ENCODE peak calls at places on chromosomes 4 and X, in six cellular contexts. A, K, L, F, R and V are unnamed samples.

GRCh38 chrX:119459181-119459580 is 9.1 kb upstream of the SLC25A5 start:
- DNase-seq in R (no peak), K (no peak), A (no peak), L (no peak), F (peak; percentile 19), V (no peak)

GRCh38 chr4:173169428-173170209 is 1.0 kb downstream of the GALNT7 start:
- DNase-seq in A (peak; percentile 76), L (peak; percentile 76), K (peak; percentile 67), F (peak; percentile 74), R (peak; percentile 63), V (peak; percentile 55)

GRCh38 chr4:185805979-185806378 is 6.0 kb downstream of the SORBS2 start:
- DNase-seq in A (no peak), R (no peak), L (no peak), K (no peak), F (no peak), V (no peak)

GRCh38 chrX:149513713-149514427 is 8.8 kb upstream of the IDS start:
- DNase-seq in L (no peak), K (no peak), A (no peak), F (no peak), R (no peak), V (no peak)

GRCh38 chr4:60879135-60879701 is 320.9 kb upstream of the ADGRL3 start:
- DNase-seq in L (no peak), K (no peak), F (no peak), A (no peak), R (no peak), V (no peak)

GRCh38 chr4:128596844-128597243 is 212.7 kb upstream of the JADE1 start:
- DNase-seq in L (no peak), K (no peak), F (no peak), R (no peak), A (no peak), V (no peak)

GRCh38 chr4:94126669-94127068 is 81.0 kb upstream of the SMARCAD1 start:
- DNase-seq in L (no peak), F (no peak), R (no peak), K (no peak), A (no peak), V (no peak)

GRCh38 chr4:140090215-140090731 is 63.7 kb downstream of the MAML3 start:
- DNase-seq in L (no peak), A (no peak), R (no peak), K (no peak), F (no peak), V (no peak)

GRCh38 chr4:10299601-10300000 is 157.6 kb downstream of the ZNF518B start:
- DNase-seq in F (no peak), K (no peak), A (no peak), L (no peak), R (no peak), V (no peak)

GRCh38 chr4:40307627-40308497 is 27.3 kb upstream of the CHRNA9 start:
- DNase-seq in R (peak; percentile 33), A (no peak), F (peak; percentile 86), L (no peak), K (no peak), V (peak; percentile 37)

GRCh38 chr4:172104534-172104933 is 291.3 kb downstream of the GALNTL6 start:
- DNase-seq in R (no peak), L (no peak), K (no peak), F (no peak), A (no peak), V (no peak)

GRCh38 chr4:17480530-17480929 is 31.4 kb downstream of the QDPR start:
- DNase-seq in R (peak; percentile 18), K (no peak), F (no peak), L (no peak), A (no peak), V (no peak)

GRCh38 chr4:183366436-183366835 is 44.2 kb upstream of the CLDN24 start:
- DNase-seq in F (no peak), R (no peak), L (peak; percentile 11), K (no peak), A (peak; percentile 37), V (no peak)

GRCh38 chr4:13980317-13980716 is 352.8 kb upstream of the BOD1L1 start:
- DNase-seq in F (no peak), L (no peak), K (no peak), A (no peak), R (no peak), V (no peak)

GRCh38 chr4:110622841-110623709 is at the start of gene PITX2:
- DNase-seq in A (no peak), R (peak; percentile 51), K (peak; percentile 36), L (peak; percentile 95), F (no peak), V (no peak)

GRCh38 chr4:186458050-186458449 is 97.3 kb downstream of the MTNR1A start:
- DNase-seq in F (no peak), K (no peak), A (no peak), R (no peak), L (no peak), V (no peak)

GRCh38 chrX:29215251-29215650 is 628.0 kb downstream of the IL1RAPL1 start:
- DNase-seq in K (no peak), L (no peak), F (no peak), A (no peak), R (no peak), V (no peak)

GRCh38 chrX:43633757-43634156 is 22.3 kb upstream of the MAOA start:
- DNase-seq in L (no peak), R (no peak), F (no peak), K (no peak), A (no peak), V (no peak)

GRCh38 chrX:39764441-39764914 is 333.3 kb downstream of the BCOR start:
- DNase-seq in K (no peak), L (no peak), R (no peak), A (no peak), F (no peak), V (no peak)

GRCh38 chr4:26055855-26056254 is 141.8 kb downstream of the SMIM20 start:
- DNase-seq in L (no peak), K (no peak), R (no peak), A (no peak), F (no peak), V (no peak)

GRCh38 chr4:130760246-130760645 is 1664.3 kb downstream of the C4orf33 start:
- DNase-seq in F (no peak), K (no peak), A (no peak), R (no peak), L (no peak), V (no peak)

GRCh38 chrX:65677954-65678469 is 10.6 kb downstream of the MSN start:
- DNase-seq in A (peak; percentile 79), L (no peak), F (no peak), R (peak; percentile 76), K (peak; percentile 60), V (no peak)

GRCh38 chr4:88064410-88064809 is 57.0 kb downstream of the PKD2 start:
- DNase-seq in L (no peak), K (no peak), F (no peak), R (no peak), A (no peak), V (no peak)

GRCh38 chr4:8336412-8337075 is 67.0 kb downstream of the HTRA3 start:
- DNase-seq in K (no peak), F (no peak), R (no peak), A (no peak), L (no peak), V (no peak)

GRCh38 chrX:47605024-47605423 is 14.6 kb downstream of the SYN1 start:
- DNase-seq in A (no peak), R (no peak), K (no peak), L (peak; percentile 10), F (no peak), V (no peak)

GRCh38 chrX:125202486-125203378 is 116.9 kb upstream of the TEX13C start:
- DNase-seq in F (no peak), R (no peak), A (no peak), L (peak; percentile 51), K (no peak), V (no peak)

DNA sequence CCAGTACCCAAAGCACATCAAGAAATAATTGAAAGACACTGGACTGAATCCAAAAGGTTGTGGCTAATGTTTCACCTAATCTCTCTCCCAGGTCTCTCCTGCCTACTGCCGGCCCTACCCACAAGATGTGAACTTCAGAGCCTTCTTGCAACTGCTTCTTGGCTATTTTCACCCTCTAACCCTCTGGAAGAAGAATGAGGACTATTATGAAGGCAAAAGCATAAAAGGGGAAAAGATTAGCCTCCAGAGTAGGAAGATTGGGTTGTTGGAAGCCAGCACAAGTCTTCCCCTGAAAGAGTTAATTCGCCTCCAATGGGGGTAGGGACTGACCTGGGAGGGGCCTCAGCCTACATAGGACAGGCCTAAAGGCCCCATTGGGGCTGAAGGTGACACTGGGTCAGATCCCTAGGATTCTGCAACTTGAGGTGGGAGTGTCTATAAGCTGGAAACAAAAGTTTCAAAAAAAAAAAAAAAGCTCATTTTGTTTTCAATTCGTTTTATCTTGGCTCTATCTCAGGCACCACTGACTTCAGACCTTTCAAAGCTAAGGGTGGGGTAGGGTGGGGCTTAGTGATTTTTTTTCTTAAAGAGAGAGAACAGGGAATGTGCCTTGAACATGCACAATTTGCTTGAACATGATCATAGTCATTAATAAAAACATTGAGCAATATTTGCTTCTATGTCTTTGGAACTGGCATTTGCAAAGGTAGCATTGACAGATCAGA is 278.6 kb upstream of the KLF3 start:
- DNase-seq in K (no peak), F (no peak), A (no peak), L (no peak), R (no peak), V (no peak)
- H3K4me1 ChIP-seq in K (peaks cover 26% of the 10 kb centered on the region), F (peaks cover 16% of the 10 kb centered on the region), A (peaks cover 22% of the 10 kb centered on the region), L (peaks cover 69% of the 10 kb centered on the region), R (peaks cover 6% of the 10 kb centered on the region), V (peaks cover 18% of the 10 kb centered on the region)

GRCh38 chrX:129933700-129934099 is 27.7 kb downstream of the UTP14A start:
- DNase-seq in R (no peak), L (no peak), F (no peak), K (no peak), A (no peak), V (no peak)
- H3K27ac ChIP-seq in R (no peak overlapping the region), L (no peak overlapping the region), F (no peak overlapping the region), K (no peak overlapping the region), A (no peak overlapping the region), V (no peak overlapping the region)

GRCh38 chr4:143381171-143382118 is 44.8 kb downstream of the GAB1 start:
- DNase-seq in F (no peak), K (peak; percentile 85), L (peak; percentile 83), A (peak; percentile 93), R (peak; percentile 91), V (no peak)
- H3K4me1 ChIP-seq in F (no peaks in the 10 kb centered on the region), K (peaks cover 33% of the 10 kb centered on the region), L (peaks cover 66% of the 10 kb centered on the region), A (peaks cover 52% of the 10 kb centered on the region), R (peaks cover 17% of the 10 kb centered on the region), V (no peaks in the 10 kb centered on the region)

DNA sequence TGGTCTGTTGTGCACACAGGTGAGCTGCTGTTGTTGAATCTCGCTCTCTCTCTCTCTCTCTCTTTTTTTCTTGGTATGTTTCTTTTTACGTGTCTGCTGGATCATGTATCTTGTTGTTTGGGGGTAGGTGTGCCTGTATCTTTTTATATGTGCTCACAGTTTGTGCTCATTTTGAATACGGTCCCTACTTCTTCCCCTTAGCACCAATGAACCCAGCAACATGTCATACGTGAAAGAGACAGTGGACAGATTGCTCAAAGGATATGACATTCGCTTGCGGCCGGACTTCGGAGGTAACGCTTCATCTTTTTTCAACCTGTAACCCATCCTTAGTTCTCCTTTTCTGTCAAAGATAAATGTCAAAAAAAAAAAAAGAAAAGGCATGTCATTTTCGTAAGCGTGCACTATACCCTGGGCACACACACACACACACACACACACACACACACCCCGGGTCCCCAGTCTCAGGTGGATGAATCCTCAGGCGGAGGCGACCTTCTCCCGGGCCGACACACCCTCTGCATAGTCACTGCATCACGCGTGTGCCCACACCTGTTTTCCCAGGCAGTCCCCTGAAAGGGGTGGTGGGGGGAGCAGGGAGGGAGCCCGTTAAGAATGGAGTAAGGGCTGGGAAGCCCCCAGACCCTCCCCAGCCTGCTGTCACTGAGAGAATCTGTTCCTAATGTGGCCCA is 492 bp downstream of the GABRB1 start:
- DNase-seq in R (peak; percentile 4), F (no peak), A (no peak), K (no peak), L (no peak), V (no peak)
- H3K27ac ChIP-seq in R (no peak overlapping the region), F (no peak overlapping the region), A (no peak overlapping the region), K (no peak overlapping the region), L (no peak overlapping the region), V (no peak overlapping the region)